ENCODE peak calls at places on chromosome 2, in five cellular contexts. One of them, this sample, is unnamed.

GRCh38 chr2:26560892-26561291 is 80.3 kb downstream of the CIB4 start:
- DNase-seq in AG10803: no peak
- DNase-seq in osteoblast: peak
- DNase-seq in esophagus squamous epithelium: no peak
- DNase-seq in brain microvascular endothelial cell: no peak
- DNase-seq in this sample: no peak

GRCh38 chr2:209696836-209697711 is 74.6 kb upstream of the UNC80 start:
- DNase-seq in brain microvascular endothelial cell: no peak
- DNase-seq in esophagus squamous epithelium: no peak
- DNase-seq in osteoblast: no peak
- DNase-seq in AG10803: no peak
- DNase-seq in this sample: no peak

GRCh38 chr2:6841537-6842287 is 24.0 kb downstream of the CMPK2 start:
- DNase-seq in esophagus squamous epithelium: no peak
- DNase-seq in AG10803: no peak
- DNase-seq in osteoblast: no peak
- DNase-seq in brain microvascular endothelial cell: no peak
- DNase-seq in this sample: no peak

GRCh38 chr2:215611609-215612386 is 175.9 kb upstream of the FN1 start:
- DNase-seq in esophagus squamous epithelium: no peak
- DNase-seq in brain microvascular endothelial cell: no peak
- DNase-seq in AG10803: no peak
- DNase-seq in osteoblast: no peak
- DNase-seq in this sample: no peak

GRCh38 chr2:10075571-10076209 is 4.5 kb downstream of the CYS1 start:
- DNase-seq in esophagus squamous epithelium: no peak
- DNase-seq in osteoblast: peak
- DNase-seq in brain microvascular endothelial cell: no peak
- DNase-seq in AG10803: no peak
- DNase-seq in this sample: no peak

GRCh38 chr2:197674060-197674459 is 1.3 kb downstream of the RFTN2 start:
- DNase-seq in brain microvascular endothelial cell: no peak
- DNase-seq in AG10803: no peak
- DNase-seq in osteoblast: no peak
- DNase-seq in esophagus squamous epithelium: no peak
- DNase-seq in this sample: no peak

GRCh38 chr2:178912416-178913056 is 105.3 kb upstream of the TTN start:
- DNase-seq in esophagus squamous epithelium: no peak
- DNase-seq in AG10803: peak
- DNase-seq in osteoblast: no peak
- DNase-seq in brain microvascular endothelial cell: no peak
- DNase-seq in this sample: no peak

GRCh38 chr2:195660265-195660890 is 3.4 kb downstream of the SLC39A10 start:
- DNase-seq in esophagus squamous epithelium: no peak
- DNase-seq in osteoblast: peak
- DNase-seq in AG10803: peak
- DNase-seq in brain microvascular endothelial cell: peak
- DNase-seq in this sample: peak

GRCh38 chr2:240422683-240423329 is 12.7 kb upstream of the GPC1 start:
- DNase-seq in brain microvascular endothelial cell: no peak
- DNase-seq in osteoblast: peak
- DNase-seq in AG10803: no peak
- DNase-seq in esophagus squamous epithelium: no peak
- DNase-seq in this sample: no peak

GRCh38 chr2:189444322-189444721 is 3.0 kb downstream of the WDR75 start:
- DNase-seq in AG10803: peak
- DNase-seq in osteoblast: no peak
- DNase-seq in brain microvascular endothelial cell: no peak
- DNase-seq in esophagus squamous epithelium: no peak
- DNase-seq in this sample: peak

GRCh38 chr2:189821953-189822748 is 37.9 kb downstream of the PMS1 start:
- DNase-seq in osteoblast: peak
- DNase-seq in brain microvascular endothelial cell: peak
- DNase-seq in esophagus squamous epithelium: no peak
- DNase-seq in AG10803: peak
- DNase-seq in this sample: peak

GRCh38 chr2:137963535-137964065 is 673 bp upstream of the HNMT start:
- DNase-seq in brain microvascular endothelial cell: no peak
- DNase-seq in esophagus squamous epithelium: no peak
- DNase-seq in osteoblast: peak
- DNase-seq in AG10803: no peak
- DNase-seq in this sample: no peak

GRCh38 chr2:214193943-214194342 is 216.9 kb upstream of the VWC2L start:
- DNase-seq in osteoblast: no peak
- DNase-seq in brain microvascular endothelial cell: peak
- DNase-seq in AG10803: peak
- DNase-seq in esophagus squamous epithelium: no peak
- DNase-seq in this sample: peak

GRCh38 chr2:232353660-232354059 is 24.9 kb upstream of the ALPP start:
- DNase-seq in AG10803: no peak
- DNase-seq in brain microvascular endothelial cell: no peak
- DNase-seq in osteoblast: no peak
- DNase-seq in esophagus squamous epithelium: no peak
- DNase-seq in this sample: no peak

GRCh38 chr2:30223413-30223874 is 7.9 kb upstream of the LBH start:
- DNase-seq in osteoblast: no peak
- DNase-seq in AG10803: no peak
- DNase-seq in brain microvascular endothelial cell: no peak
- DNase-seq in esophagus squamous epithelium: no peak
- DNase-seq in this sample: no peak

GRCh38 chr2:239768031-239768800 is 256.9 kb downstream of the NDUFA10 start:
- DNase-seq in esophagus squamous epithelium: no peak
- DNase-seq in AG10803: no peak
- DNase-seq in osteoblast: peak
- DNase-seq in brain microvascular endothelial cell: no peak
- DNase-seq in this sample: no peak

GRCh38 chr2:28048341-28048740 is 157.8 kb downstream of the BABAM2 start:
- DNase-seq in brain microvascular endothelial cell: no peak
- DNase-seq in AG10803: no peak
- DNase-seq in esophagus squamous epithelium: no peak
- DNase-seq in osteoblast: no peak
- DNase-seq in this sample: peak

GRCh38 chr2:197786010-197786877 is 1.1 kb upstream of the BOLL start:
- DNase-seq in esophagus squamous epithelium: no peak
- DNase-seq in AG10803: no peak
- DNase-seq in brain microvascular endothelial cell: no peak
- DNase-seq in osteoblast: peak
- DNase-seq in this sample: no peak

GRCh38 chr2:131030478-131030971 is 62.7 kb downstream of the FAM168B start:
- DNase-seq in AG10803: no peak
- DNase-seq in osteoblast: peak
- DNase-seq in esophagus squamous epithelium: no peak
- DNase-seq in brain microvascular endothelial cell: no peak
- DNase-seq in this sample: no peak

GRCh38 chr2:6866239-6866745 is 585 bp upstream of the CMPK2 start:
- DNase-seq in AG10803: no peak
- DNase-seq in osteoblast: peak
- DNase-seq in esophagus squamous epithelium: no peak
- DNase-seq in brain microvascular endothelial cell: no peak
- DNase-seq in this sample: peak

GRCh38 chr2:159640176-159640575 is 23.8 kb upstream of the BAZ2B start:
- DNase-seq in esophagus squamous epithelium: no peak
- DNase-seq in AG10803: peak
- DNase-seq in osteoblast: no peak
- DNase-seq in brain microvascular endothelial cell: no peak
- DNase-seq in this sample: no peak

GRCh38 chr2:36568533-36569246 is 29.3 kb downstream of the FEZ2 start:
- DNase-seq in osteoblast: no peak
- DNase-seq in brain microvascular endothelial cell: no peak
- DNase-seq in esophagus squamous epithelium: no peak
- DNase-seq in AG10803: peak
- DNase-seq in this sample: peak

GRCh38 chr2:207629553-207629952 is 4.4 kb upstream of the METTL21A start:
- DNase-seq in esophagus squamous epithelium: no peak
- DNase-seq in osteoblast: no peak
- DNase-seq in brain microvascular endothelial cell: no peak
- DNase-seq in AG10803: no peak
- DNase-seq in this sample: no peak

GRCh38 chr2:107542314-107542740 is 284.4 kb upstream of the RGPD4 start:
- DNase-seq in brain microvascular endothelial cell: no peak
- DNase-seq in AG10803: no peak
- DNase-seq in osteoblast: no peak
- DNase-seq in esophagus squamous epithelium: no peak
- DNase-seq in this sample: peak

GRCh38 chr2:178700922-178701342 is 106.3 kb downstream of the TTN start:
- DNase-seq in brain microvascular endothelial cell: no peak
- DNase-seq in osteoblast: peak
- DNase-seq in AG10803: peak
- DNase-seq in esophagus squamous epithelium: no peak
- DNase-seq in this sample: peak

GRCh38 chr2:85174943-85175342 is 41.8 kb downstream of the TCF7L1 start:
- DNase-seq in esophagus squamous epithelium: no peak
- DNase-seq in brain microvascular endothelial cell: no peak
- DNase-seq in osteoblast: peak
- DNase-seq in AG10803: no peak
- DNase-seq in this sample: no peak

GRCh38 chr2:144165599-144166250 is 354.2 kb downstream of the ZEB2 start:
- DNase-seq in esophagus squamous epithelium: no peak
- DNase-seq in brain microvascular endothelial cell: no peak
- DNase-seq in AG10803: no peak
- DNase-seq in osteoblast: no peak
- DNase-seq in this sample: no peak

GRCh38 chr2:230330725-230331124 is 3.7 kb downstream of the SP140L start:
- DNase-seq in osteoblast: no peak
- DNase-seq in esophagus squamous epithelium: no peak
- DNase-seq in brain microvascular endothelial cell: peak
- DNase-seq in AG10803: no peak
- DNase-seq in this sample: peak

GRCh38 chr2:3606370-3607124 is 11.6 kb downstream of the COLEC11 start:
- DNase-seq in brain microvascular endothelial cell: no peak
- DNase-seq in osteoblast: no peak
- DNase-seq in AG10803: no peak
- DNase-seq in esophagus squamous epithelium: no peak
- DNase-seq in this sample: no peak

GRCh38 chr2:69735696-69736095 is 6.2 kb upstream of the ANXA4 start:
- DNase-seq in osteoblast: no peak
- DNase-seq in brain microvascular endothelial cell: no peak
- DNase-seq in esophagus squamous epithelium: no peak
- DNase-seq in AG10803: no peak
- DNase-seq in this sample: no peak

GRCh38 chr2:175567435-175568061 is 386.0 kb upstream of the ATP5MC3 start:
- DNase-seq in esophagus squamous epithelium: no peak
- DNase-seq in osteoblast: no peak
- DNase-seq in AG10803: no peak
- DNase-seq in brain microvascular endothelial cell: no peak
- DNase-seq in this sample: no peak

GRCh38 chr2:15775753-15776628 is 164.4 kb upstream of the MYCN start:
- DNase-seq in AG10803: no peak
- DNase-seq in esophagus squamous epithelium: no peak
- DNase-seq in brain microvascular endothelial cell: no peak
- DNase-seq in osteoblast: no peak
- DNase-seq in this sample: no peak

GRCh38 chr2:37648316-37649011 is 23.0 kb downstream of the CDC42EP3 start:
- DNase-seq in AG10803: no peak
- DNase-seq in brain microvascular endothelial cell: no peak
- DNase-seq in esophagus squamous epithelium: peak
- DNase-seq in osteoblast: peak
- DNase-seq in this sample: no peak

DNA sequence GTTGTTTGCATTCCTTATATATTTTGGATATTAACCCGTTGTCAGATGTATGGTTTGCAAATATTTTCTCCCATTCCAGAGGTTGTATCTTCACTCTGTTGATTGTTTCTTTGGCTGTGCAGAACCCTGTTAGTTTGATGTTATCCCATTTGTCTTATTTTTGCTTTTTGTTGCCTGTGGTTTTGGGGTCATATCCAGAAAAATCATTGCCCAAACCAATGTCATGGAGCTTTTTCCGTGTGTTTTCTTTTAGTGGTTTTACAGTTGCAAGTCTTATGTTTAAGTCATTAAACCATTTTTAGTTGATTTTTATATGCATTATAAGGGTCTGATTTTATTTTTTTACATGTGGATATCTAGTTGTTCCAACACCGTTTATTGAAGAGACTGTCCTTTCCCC is 35.8 kb downstream of the PPIG start:
- DNase-seq in brain microvascular endothelial cell: no peak
- DNase-seq in esophagus squamous epithelium: no peak
- DNase-seq in osteoblast: no peak
- DNase-seq in AG10803: peak
- DNase-seq in this sample: peak
- H3K4me3 ChIP-seq in brain microvascular endothelial cell: no peak
- H3K4me3 ChIP-seq in esophagus squamous epithelium: no peak
- H3K4me3 ChIP-seq in osteoblast: no peak
- H3K4me3 ChIP-seq in AG10803: no peak
- H3K4me3 ChIP-seq in this sample: no peak

GRCh38 chr2:119231975-119232665 is 8.5 kb downstream of the STEAP3 start:
- DNase-seq in AG10803: peak
- DNase-seq in esophagus squamous epithelium: no peak
- DNase-seq in brain microvascular endothelial cell: peak
- DNase-seq in osteoblast: peak
- DNase-seq in this sample: peak
- H3K4me3 ChIP-seq in AG10803: no peak
- H3K4me3 ChIP-seq in esophagus squamous epithelium: no peak
- H3K4me3 ChIP-seq in brain microvascular endothelial cell: no peak
- H3K4me3 ChIP-seq in osteoblast: peak
- H3K4me3 ChIP-seq in this sample: no peak

GRCh38 chr2:66693007-66693965 is 258.4 kb downstream of the MEIS1 start:
- DNase-seq in osteoblast: no peak
- DNase-seq in esophagus squamous epithelium: no peak
- DNase-seq in brain microvascular endothelial cell: no peak
- DNase-seq in AG10803: no peak
- DNase-seq in this sample: no peak

GRCh38 chr2:66691199-66691975 is 256.5 kb downstream of the MEIS1 start:
- DNase-seq in brain microvascular endothelial cell: no peak
- DNase-seq in esophagus squamous epithelium: no peak
- DNase-seq in AG10803: peak
- DNase-seq in osteoblast: no peak
- DNase-seq in this sample: peak

GRCh38 chr2:66694087-66694858 is 259.3 kb downstream of the MEIS1 start:
- DNase-seq in AG10803: no peak
- DNase-seq in esophagus squamous epithelium: no peak
- DNase-seq in brain microvascular endothelial cell: no peak
- DNase-seq in osteoblast: no peak
- DNase-seq in this sample: no peak

GRCh38 chr2:66695211-66695735 is 260.3 kb downstream of the MEIS1 start:
- DNase-seq in esophagus squamous epithelium: no peak
- DNase-seq in osteoblast: no peak
- DNase-seq in AG10803: no peak
- DNase-seq in brain microvascular endothelial cell: no peak
- DNase-seq in this sample: no peak

DNA sequence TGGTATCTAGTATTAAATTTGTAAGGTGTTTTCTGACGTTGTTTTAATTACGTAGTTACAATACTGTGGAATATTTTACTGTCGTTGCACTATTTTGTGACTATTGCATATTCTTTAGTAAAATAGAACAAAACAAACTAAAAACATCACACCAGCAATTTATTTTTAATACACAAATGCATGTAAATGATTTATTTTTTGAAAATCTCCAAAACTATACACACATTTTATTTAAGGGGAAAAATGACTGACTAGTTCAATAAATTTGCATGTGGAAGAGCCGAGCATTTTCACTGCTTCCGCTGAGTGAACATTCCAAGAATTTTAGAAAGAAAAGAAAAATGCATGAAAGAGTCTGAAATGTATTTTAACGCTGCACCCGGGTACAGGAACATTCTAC is 257.6 kb downstream of the MEIS1 start:
- DNase-seq in osteoblast: no peak
- DNase-seq in AG10803: no peak
- DNase-seq in esophagus squamous epithelium: no peak
- DNase-seq in brain microvascular endothelial cell: no peak
- DNase-seq in this sample: no peak
- H3K4me3 ChIP-seq in osteoblast: no peak
- H3K4me3 ChIP-seq in AG10803: no peak
- H3K4me3 ChIP-seq in esophagus squamous epithelium: peak
- H3K4me3 ChIP-seq in brain microvascular endothelial cell: no peak
- H3K4me3 ChIP-seq in this sample: no peak

GRCh38 chr2:102076512-102076911 is 66.0 kb upstream of the IL1R1 start:
- DNase-seq in osteoblast: no peak
- DNase-seq in AG10803: no peak
- DNase-seq in brain microvascular endothelial cell: no peak
- DNase-seq in esophagus squamous epithelium: no peak
- DNase-seq in this sample: no peak
- H3K4me3 ChIP-seq in osteoblast: no peak
- H3K4me3 ChIP-seq in AG10803: no peak
- H3K4me3 ChIP-seq in brain microvascular endothelial cell: no peak
- H3K4me3 ChIP-seq in esophagus squamous epithelium: no peak
- H3K4me3 ChIP-seq in this sample: no peak

This sample was measured in astrocyte of the spinal cord.